ENCODE peak calls at places on chromosome 22, in nine cellular contexts. One of them, this sample, is unnamed.
A peak's percentile ranks its signal among the peaks of the same experiment; 100 is the strongest.

GRCh38 chr22:46736705-46737104 is 1.3 kb downstream of the CERK start:
- DNase-seq in K562: no peak
- DNase-seq in HepG2: no peak
- DNase-seq in GM12891: no peak
- DNase-seq in suprapubic skin: no peak
- DNase-seq in sigmoid colon: no peak
- DNase-seq in GM23338: no peak
- DNase-seq in GM12892: no peak
- DNase-seq in transverse colon: peak; percentile 47
- DNase-seq in this sample: no peak

GRCh38 chr22:49948958-49949913 is 11.3 kb upstream of the PIM3 start:
- DNase-seq in suprapubic skin: no peak
- DNase-seq in HepG2: peak; percentile 84
- DNase-seq in transverse colon: peak; percentile 93
- DNase-seq in sigmoid colon: no peak
- DNase-seq in GM12892: no peak
- DNase-seq in GM12891: no peak
- DNase-seq in GM23338: no peak
- DNase-seq in K562: no peak
- DNase-seq in this sample: peak; percentile 97

GRCh38 chr22:42277988-42278776 is 7.7 kb upstream of the TCF20 start:
- DNase-seq in GM23338: no peak
- DNase-seq in suprapubic skin: peak; percentile 52
- DNase-seq in K562: no peak
- DNase-seq in sigmoid colon: peak; percentile 60
- DNase-seq in GM12892: no peak
- DNase-seq in transverse colon: no peak
- DNase-seq in HepG2: no peak
- DNase-seq in GM12891: no peak
- DNase-seq in this sample: no peak

GRCh38 chr22:46145896-46146295 is 4.4 kb upstream of the PPARA start:
- DNase-seq in transverse colon: no peak
- DNase-seq in GM23338: no peak
- DNase-seq in suprapubic skin: no peak
- DNase-seq in sigmoid colon: peak; percentile 20
- DNase-seq in K562: no peak
- DNase-seq in HepG2: no peak
- DNase-seq in GM12891: no peak
- DNase-seq in GM12892: no peak
- DNase-seq in this sample: no peak

GRCh38 chr22:49238181-49239141 is 589.2 kb downstream of the BRD1 start:
- DNase-seq in suprapubic skin: peak; percentile 32
- DNase-seq in GM12891: no peak
- DNase-seq in sigmoid colon: no peak
- DNase-seq in transverse colon: no peak
- DNase-seq in HepG2: no peak
- DNase-seq in GM12892: no peak
- DNase-seq in GM23338: no peak
- DNase-seq in K562: no peak
- DNase-seq in this sample: no peak

GRCh38 chr22:44580176-44580575 is 82.1 kb upstream of the RTL6 start:
- DNase-seq in GM12891: no peak
- DNase-seq in suprapubic skin: no peak
- DNase-seq in GM12892: no peak
- DNase-seq in sigmoid colon: peak; percentile 20
- DNase-seq in HepG2: no peak
- DNase-seq in transverse colon: no peak
- DNase-seq in GM23338: no peak
- DNase-seq in K562: no peak
- DNase-seq in this sample: no peak

GRCh38 chr22:25582946-25583345 is 18.5 kb downstream of the GRK3 start:
- DNase-seq in transverse colon: no peak
- DNase-seq in GM23338: no peak
- DNase-seq in K562: no peak
- DNase-seq in sigmoid colon: no peak
- DNase-seq in GM12891: no peak
- DNase-seq in suprapubic skin: no peak
- DNase-seq in GM12892: no peak
- DNase-seq in HepG2: peak; percentile 2
- DNase-seq in this sample: no peak

GRCh38 chr22:49210606-49211005 is 617.1 kb downstream of the BRD1 start:
- DNase-seq in transverse colon: no peak
- DNase-seq in suprapubic skin: peak; percentile 33
- DNase-seq in GM12891: no peak
- DNase-seq in GM23338: no peak
- DNase-seq in GM12892: no peak
- DNase-seq in K562: no peak
- DNase-seq in sigmoid colon: peak; percentile 52
- DNase-seq in HepG2: no peak
- DNase-seq in this sample: no peak

GRCh38 chr22:24433868-24434471 is 6.6 kb downstream of the ADORA2A start:
- DNase-seq in transverse colon: peak; percentile 60
- DNase-seq in GM12892: peak; percentile 69
- DNase-seq in GM23338: no peak
- DNase-seq in GM12891: peak; percentile 65
- DNase-seq in HepG2: no peak
- DNase-seq in suprapubic skin: peak; percentile 60
- DNase-seq in sigmoid colon: peak; percentile 65
- DNase-seq in K562: no peak
- DNase-seq in this sample: no peak

GRCh38 chr22:26835929-26836528 is 178.6 kb downstream of the MIAT start:
- DNase-seq in transverse colon: peak; percentile 44
- DNase-seq in GM12892: peak; percentile 25
- DNase-seq in sigmoid colon: no peak
- DNase-seq in K562: peak; percentile 65
- DNase-seq in GM23338: peak; percentile 94
- DNase-seq in HepG2: peak; percentile 26
- DNase-seq in GM12891: peak; percentile 37
- DNase-seq in suprapubic skin: no peak
- DNase-seq in this sample: peak; percentile 36

DNA sequence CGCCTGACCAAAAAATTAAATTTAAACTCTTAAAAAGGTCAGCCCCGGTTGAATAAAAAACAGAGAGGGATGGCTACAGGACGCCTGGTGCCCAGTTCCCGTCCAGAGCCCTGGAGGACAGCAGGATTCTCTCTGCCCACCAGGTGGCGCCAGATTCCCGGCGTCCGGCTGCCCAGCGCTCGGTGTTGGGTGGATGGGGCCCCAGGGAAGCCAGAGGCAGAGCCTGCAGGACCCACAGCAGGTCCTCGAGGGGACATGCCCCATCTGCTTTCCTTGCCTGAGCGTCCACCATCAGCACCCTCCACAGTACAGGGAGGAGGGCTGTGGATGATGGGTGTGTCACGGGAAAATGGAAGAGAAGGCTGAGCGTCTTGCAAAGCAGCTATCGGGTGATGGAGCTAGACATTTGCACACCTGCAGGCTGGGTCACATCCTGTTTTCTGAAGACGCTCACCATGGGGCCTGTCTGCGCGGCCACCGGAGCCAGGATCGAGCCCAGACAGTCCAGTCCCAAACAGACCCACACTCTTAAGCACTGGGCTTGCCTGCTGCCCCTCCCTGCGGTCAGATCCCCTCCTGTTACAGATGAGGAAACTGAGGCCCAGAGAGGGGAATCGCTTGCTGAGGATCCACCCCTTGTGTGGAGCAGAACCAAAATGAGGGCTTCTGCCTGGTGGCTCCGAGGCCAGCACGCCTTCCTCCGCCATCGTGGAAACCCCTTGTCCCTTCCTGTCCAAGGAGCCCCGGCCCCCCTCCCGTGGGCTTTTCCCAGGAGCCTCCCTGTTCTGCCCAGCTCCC is 18.5 kb upstream of the CBX7 start:
- DNase-seq in GM12892: peak; percentile 77
- DNase-seq in transverse colon: peak; percentile 87
- DNase-seq in GM23338: peak; percentile 91
- DNase-seq in K562: peak; percentile 77
- DNase-seq in suprapubic skin: peak; percentile 88
- DNase-seq in sigmoid colon: peak; percentile 89
- DNase-seq in GM12891: peak; percentile 73
- DNase-seq in HepG2: peak; percentile 53
- DNase-seq in this sample: peak; percentile 88
- TF ChIP-seq POLR2AphosphoS5 in GM12892: no peak
- TF ChIP-seq POLR2AphosphoS5 in transverse colon: no peak
- TF ChIP-seq POLR2AphosphoS5 in GM23338: no peak
- TF ChIP-seq POLR2AphosphoS5 in K562: no peak
- TF ChIP-seq POLR2AphosphoS5 in suprapubic skin: no peak
- TF ChIP-seq POLR2AphosphoS5 in sigmoid colon: no peak
- TF ChIP-seq POLR2AphosphoS5 in GM12891: no peak
- TF ChIP-seq POLR2AphosphoS5 in HepG2: no peak
- TF ChIP-seq POLR2AphosphoS5 in this sample: peak; percentile 69

DNA sequence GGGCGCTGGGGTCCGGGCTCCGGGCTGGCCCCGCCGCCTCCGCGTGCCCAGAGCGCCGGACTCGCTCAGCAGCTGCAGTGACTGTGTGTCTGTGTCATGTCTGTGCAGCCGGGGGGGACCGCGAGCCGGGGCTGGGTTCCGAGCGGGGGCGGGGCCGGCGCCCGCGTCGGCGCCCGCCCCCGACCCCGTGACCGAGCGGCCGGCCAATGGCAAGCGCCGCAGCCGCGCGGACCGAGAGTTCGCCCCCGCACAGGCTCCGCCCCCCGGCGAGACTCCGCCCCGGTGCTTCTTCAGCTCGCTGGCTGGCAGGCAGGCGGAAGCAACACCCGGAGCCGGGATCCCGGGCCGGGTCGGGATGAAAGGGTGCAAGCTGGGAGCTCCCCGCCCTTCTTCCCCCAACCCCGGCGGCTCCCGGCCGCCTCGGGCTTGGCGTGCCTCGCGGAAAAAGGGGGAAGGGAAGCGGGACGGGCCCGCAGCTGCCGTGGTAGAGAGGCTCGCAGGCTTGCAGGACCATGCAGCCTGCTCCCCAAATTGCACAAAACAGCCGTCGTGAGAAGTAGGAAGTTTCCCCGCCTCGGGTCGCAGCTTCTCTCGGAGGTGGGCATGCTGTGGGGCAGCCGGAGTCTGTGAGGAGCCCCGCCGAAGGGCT is 775 bp upstream of the LARGE1 start:
- DNase-seq in GM12891: peak; percentile 86
- DNase-seq in suprapubic skin: peak; percentile 99
- DNase-seq in HepG2: peak; percentile 86
- DNase-seq in GM23338: peak; percentile 99
- DNase-seq in sigmoid colon: peak; percentile 99
- DNase-seq in transverse colon: peak; percentile 99
- DNase-seq in GM12892: peak; percentile 82
- DNase-seq in K562: peak; percentile 92
- DNase-seq in this sample: peak; percentile 99
- TF ChIP-seq POLR2AphosphoS5 in GM12891: peak; percentile 81
- TF ChIP-seq POLR2AphosphoS5 in suprapubic skin: no peak
- TF ChIP-seq POLR2AphosphoS5 in HepG2: peak; percentile 54
- TF ChIP-seq POLR2AphosphoS5 in GM23338: peak; percentile 82
- TF ChIP-seq POLR2AphosphoS5 in sigmoid colon: peak; percentile 93
- TF ChIP-seq POLR2AphosphoS5 in transverse colon: peak; percentile 93
- TF ChIP-seq POLR2AphosphoS5 in GM12892: peak; percentile 83
- TF ChIP-seq POLR2AphosphoS5 in K562: no peak
- TF ChIP-seq POLR2AphosphoS5 in this sample: peak; percentile 87

GRCh38 chr22:36998620-36999351 is 20.5 kb downstream of the TST start:
- DNase-seq in GM12891: no peak
- DNase-seq in GM12892: no peak
- DNase-seq in K562: no peak
- DNase-seq in GM23338: peak; percentile 67
- DNase-seq in sigmoid colon: no peak
- DNase-seq in suprapubic skin: no peak
- DNase-seq in HepG2: no peak
- DNase-seq in transverse colon: peak; percentile 44
- DNase-seq in this sample: no peak

GRCh38 chr22:36999463-36999862 is 19.8 kb downstream of the TST start:
- DNase-seq in GM12891: no peak
- DNase-seq in K562: no peak
- DNase-seq in suprapubic skin: no peak
- DNase-seq in HepG2: no peak
- DNase-seq in GM12892: no peak
- DNase-seq in GM23338: no peak
- DNase-seq in transverse colon: no peak
- DNase-seq in sigmoid colon: no peak
- DNase-seq in this sample: no peak

GRCh38 chr22:37000676-37001534 is 18.3 kb downstream of the TST start:
- DNase-seq in GM12892: no peak
- DNase-seq in sigmoid colon: no peak
- DNase-seq in transverse colon: no peak
- DNase-seq in GM23338: no peak
- DNase-seq in suprapubic skin: no peak
- DNase-seq in K562: no peak
- DNase-seq in GM12891: no peak
- DNase-seq in HepG2: no peak
- DNase-seq in this sample: no peak

GRCh38 chr22:37002633-37003032 is 16.6 kb downstream of the TST start:
- DNase-seq in GM23338: no peak
- DNase-seq in GM12891: no peak
- DNase-seq in sigmoid colon: no peak
- DNase-seq in GM12892: no peak
- DNase-seq in transverse colon: no peak
- DNase-seq in K562: no peak
- DNase-seq in suprapubic skin: no peak
- DNase-seq in HepG2: no peak
- DNase-seq in this sample: no peak

DNA sequence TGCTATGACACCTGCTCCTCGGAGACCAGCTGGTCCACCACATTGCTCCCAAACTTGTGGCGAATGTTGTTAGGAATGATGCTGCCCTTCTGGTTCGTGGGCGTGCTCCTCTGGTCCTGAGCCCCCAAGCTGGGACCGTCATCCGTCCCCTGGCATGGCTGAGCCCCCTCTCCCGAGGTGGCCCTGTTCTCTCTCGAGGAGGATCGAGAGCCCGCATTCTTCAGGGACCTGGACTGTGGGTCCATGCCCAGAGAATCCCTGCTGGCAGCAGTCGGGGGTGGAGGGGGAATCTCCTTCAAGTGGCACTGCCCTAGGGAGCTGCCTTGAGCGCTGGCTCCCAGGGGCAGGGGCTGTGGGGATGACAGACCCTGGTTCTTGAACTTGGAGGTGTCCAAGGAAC is 17.4 kb downstream of the TST start:
- DNase-seq in HepG2: no peak
- DNase-seq in K562: no peak
- DNase-seq in transverse colon: no peak
- DNase-seq in sigmoid colon: no peak
- DNase-seq in GM12892: no peak
- DNase-seq in GM12891: no peak
- DNase-seq in suprapubic skin: no peak
- DNase-seq in GM23338: no peak
- DNase-seq in this sample: no peak
- TF ChIP-seq POLR2AphosphoS5 in HepG2: no peak
- TF ChIP-seq POLR2AphosphoS5 in K562: no peak
- TF ChIP-seq POLR2AphosphoS5 in transverse colon: no peak
- TF ChIP-seq POLR2AphosphoS5 in sigmoid colon: no peak
- TF ChIP-seq POLR2AphosphoS5 in GM12892: no peak
- TF ChIP-seq POLR2AphosphoS5 in GM12891: no peak
- TF ChIP-seq POLR2AphosphoS5 in suprapubic skin: no peak
- TF ChIP-seq POLR2AphosphoS5 in GM23338: no peak
- TF ChIP-seq POLR2AphosphoS5 in this sample: no peak

DNA sequence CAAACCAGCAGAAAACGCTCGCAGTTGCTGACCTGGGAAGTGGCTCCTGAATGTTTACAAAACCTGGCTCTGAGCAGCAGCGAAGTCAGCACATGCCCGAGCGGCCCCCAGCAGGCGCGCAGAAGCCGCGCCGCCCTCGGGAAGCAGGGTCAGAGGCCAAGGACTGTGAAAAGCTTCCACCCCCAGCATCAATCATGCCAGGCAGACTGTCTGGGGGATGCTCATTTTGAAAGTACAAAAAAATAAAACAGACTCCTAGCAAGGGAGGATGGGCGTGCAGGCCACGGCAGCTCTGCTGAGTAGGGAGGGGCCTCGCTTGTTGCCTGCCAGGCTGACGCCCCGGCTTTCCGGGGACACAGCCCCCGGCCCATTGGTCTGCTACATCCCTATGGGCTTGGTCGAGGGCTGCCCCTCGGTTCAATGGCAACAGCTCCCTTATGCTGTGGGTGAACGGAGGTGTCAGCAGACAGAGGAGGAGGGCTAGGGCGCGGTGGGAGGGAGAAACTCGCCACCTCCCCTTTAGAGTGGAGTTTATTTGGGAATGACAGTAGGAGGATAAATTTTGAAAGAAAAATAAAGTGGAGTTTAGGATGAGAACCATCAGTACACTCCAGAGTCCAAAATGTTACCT is 37.7 kb upstream of the GNB1L start:
- DNase-seq in K562: peak; percentile 89
- DNase-seq in GM12892: peak; percentile 41
- DNase-seq in suprapubic skin: no peak
- DNase-seq in HepG2: peak; percentile 76
- DNase-seq in GM12891: peak; percentile 68
- DNase-seq in sigmoid colon: no peak
- DNase-seq in GM23338: no peak
- DNase-seq in transverse colon: no peak
- DNase-seq in this sample: no peak
- TF ChIP-seq POLR2AphosphoS5 in K562: no peak
- TF ChIP-seq POLR2AphosphoS5 in GM12892: no peak
- TF ChIP-seq POLR2AphosphoS5 in suprapubic skin: no peak
- TF ChIP-seq POLR2AphosphoS5 in HepG2: no peak
- TF ChIP-seq POLR2AphosphoS5 in GM12891: no peak
- TF ChIP-seq POLR2AphosphoS5 in sigmoid colon: no peak
- TF ChIP-seq POLR2AphosphoS5 in GM23338: no peak
- TF ChIP-seq POLR2AphosphoS5 in transverse colon: no peak
- TF ChIP-seq POLR2AphosphoS5 in this sample: no peak